ENCODE peak calls at places on chromosome 14, in seven cellular contexts. M is endothelial cell of umbilical vein, Y is stomach, B is psoas muscle, W is tibial artery, U is Caco-2, C is HCT116. R is an unnamed sample.

GRCh38 chr14:102484316-102484715 is 25.3 kb downstream of the ANKRD9 start:
- DNase-seq in W (no peak), Y (no peak), B (no peak), U (no peak), C (no peak), M (no peak), R (no peak)

GRCh38 chr14:91241848-91242247 is 2.7 kb downstream of the GPR68 start:
- DNase-seq in C (no peak), M (no peak), U (no peak), B (no peak), Y (no peak), W (no peak), R (no peak)

GRCh38 chr14:60655898-60656754 is 6.8 kb upstream of the SIX1 start:
- DNase-seq in B (no peak), Y (no peak), M (no peak), U (no peak), W (no peak), C (no peak), R (no peak)

GRCh38 chr14:103151270-103151933 is 28.1 kb downstream of the TNFAIP2 start:
- DNase-seq in W (no peak), Y (no peak), B (no peak), C (no peak), U (no peak), M (no peak), R (peak; percentile 12)

GRCh38 chr14:102945346-102946130 is 23.1 kb downstream of the AMN start:
- DNase-seq in C (no peak), Y (no peak), B (no peak), U (no peak), M (no peak), W (no peak), R (peak; percentile 66)

GRCh38 chr14:90940318-90940962 is 120.0 kb downstream of the RPS6KA5 start:
- DNase-seq in W (no peak), M (no peak), C (no peak), U (no peak), Y (no peak), B (no peak), R (no peak)

GRCh38 chr14:49919825-49920224 is 26.9 kb downstream of the ARF6 start:
- DNase-seq in U (peak; percentile 11), Y (no peak), B (no peak), C (no peak), M (no peak), W (no peak), R (no peak)

GRCh38 chr14:51094282-51094821 is 553 bp downstream of the TRIM9 start:
- DNase-seq in C (no peak), Y (no peak), B (peak; percentile 19), U (no peak), W (no peak), M (no peak), R (peak; percentile 30)

GRCh38 chr14:100905166-100905565 is 1.6 kb upstream of the RTL1 start:
- DNase-seq in W (no peak), Y (no peak), U (no peak), M (no peak), C (no peak), B (no peak), R (no peak)

GRCh38 chr14:59371762-59372161 is 93.4 kb downstream of the GPR135 start:
- DNase-seq in W (no peak), Y (no peak), C (no peak), U (no peak), M (no peak), B (no peak), R (no peak)

GRCh38 chr14:22837059-22837749 is 819 bp downstream of the MMP14 start:
- DNase-seq in B (no peak), W (peak; percentile 88), U (peak; percentile 69), M (peak; percentile 67), C (no peak), Y (peak; percentile 71), R (peak; percentile 81)

GRCh38 chr14:95796846-95797245 is 79.8 kb upstream of the TUNAR start:
- DNase-seq in M (no peak), C (no peak), U (no peak), B (no peak), W (no peak), Y (no peak), R (no peak)

GRCh38 chr14:89185919-89186849 is 230.8 kb downstream of the FOXN3 start:
- DNase-seq in U (peak; percentile 11), Y (no peak), C (peak; percentile 73), M (no peak), W (no peak), B (no peak), R (peak; percentile 85)

GRCh38 chr14:96130854-96131253 is 73.8 kb upstream of the BDKRB2 start:
- DNase-seq in Y (no peak), M (no peak), C (no peak), W (no peak), U (no peak), B (no peak), R (peak; percentile 69)

GRCh38 chr14:20327005-20327869 is 5.8 kb downstream of the CCNB1IP1 start:
- DNase-seq in C (peak; percentile 58), M (peak; percentile 75), U (peak; percentile 62), W (no peak), B (no peak), Y (no peak), R (peak; percentile 78)

GRCh38 chr14:42428996-42429395 is 822.3 kb downstream of the LRFN5 start:
- DNase-seq in M (no peak), B (no peak), C (no peak), U (no peak), W (no peak), Y (no peak), R (no peak)

GRCh38 chr14:89543420-89543790 is 126.4 kb upstream of the FOXN3 start:
- DNase-seq in U (no peak), C (no peak), W (no peak), B (no peak), Y (peak; percentile 32), M (no peak), R (no peak)

GRCh38 chr14:61258985-61259384 is 22.2 kb downstream of the TMEM30B start:
- DNase-seq in C (no peak), B (no peak), W (no peak), M (no peak), Y (no peak), U (no peak), R (peak; percentile 66)

GRCh38 chr14:23533652-23534435 is 17.7 kb downstream of the ZFHX2 start:
- DNase-seq in Y (no peak), M (no peak), B (no peak), U (no peak), W (no peak), C (no peak), R (no peak)

GRCh38 chr14:101225116-101225728 is 321.7 kb upstream of the RTL1 start:
- DNase-seq in U (no peak), W (no peak), Y (no peak), M (no peak), B (no peak), C (no peak), R (no peak)

GRCh38 chr14:61492474-61492873 is 171.1 kb downstream of the PRKCH start:
- DNase-seq in U (no peak), B (no peak), C (no peak), M (peak; percentile 17), Y (no peak), W (no peak), R (no peak)

GRCh38 chr14:31580234-31580633 is 19.0 kb downstream of the NUBPL start:
- DNase-seq in M (no peak), C (no peak), U (no peak), W (no peak), B (no peak), Y (no peak), R (no peak)

GRCh38 chr14:61525293-61526011 is 169.9 kb upstream of the HIF1A start:
- DNase-seq in U (no peak), B (peak; percentile 67), M (peak; percentile 88), C (peak; percentile 97), W (peak; percentile 92), Y (peak; percentile 58), R (peak; percentile 82)

GRCh38 chr14:60278350-60278749 is 29.3 kb downstream of the PPM1A start:
- DNase-seq in U (no peak), C (no peak), B (no peak), W (no peak), M (peak; percentile 26), Y (no peak), R (no peak)

DNA sequence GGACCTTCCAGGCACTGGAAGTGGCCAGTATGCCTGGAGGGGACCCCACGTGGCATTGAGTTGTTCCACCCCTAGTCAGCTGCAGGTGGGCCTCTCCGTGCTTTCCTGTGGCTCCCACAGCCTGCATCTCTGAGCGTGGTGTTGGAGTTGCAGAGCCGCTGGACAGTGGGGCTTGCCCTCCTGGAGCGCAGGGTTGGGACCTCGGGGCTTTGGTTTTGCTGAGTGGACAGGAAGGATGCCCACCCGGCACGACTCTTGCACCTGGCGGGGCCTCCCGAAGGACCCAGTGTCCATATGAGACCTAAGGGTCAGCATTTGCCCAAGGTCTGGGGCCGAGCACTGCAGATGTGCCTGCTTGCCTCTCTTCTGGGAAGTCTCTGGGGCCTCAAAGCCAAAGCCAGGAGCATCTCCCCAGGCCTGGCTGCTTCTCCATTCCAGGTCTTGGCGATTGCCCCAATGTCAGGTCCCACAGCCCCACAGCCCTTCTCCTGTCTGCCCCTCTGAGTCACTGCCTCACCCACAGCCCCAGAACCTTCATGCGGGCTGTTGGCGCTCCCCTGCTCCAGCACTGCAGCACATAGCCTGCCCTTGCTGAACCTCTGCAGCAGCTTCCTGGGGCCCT is 1.5 kb downstream of the PACS2 start:
- DNase-seq in B (no peak), M (no peak), W (peak; percentile 67), C (no peak), Y (no peak), U (no peak), R (peak; percentile 28)
- H3K4me1 ChIP-seq in B (peaks cover 24% of the 10 kb centered on the region), M (peaks cover 8% of the 10 kb centered on the region), W (no peaks in the 10 kb centered on the region), C (peaks cover 8% of the 10 kb centered on the region), Y (peaks cover 61% of the 10 kb centered on the region), U (no peaks in the 10 kb centered on the region), R (peaks cover 29% of the 10 kb centered on the region)

DNA sequence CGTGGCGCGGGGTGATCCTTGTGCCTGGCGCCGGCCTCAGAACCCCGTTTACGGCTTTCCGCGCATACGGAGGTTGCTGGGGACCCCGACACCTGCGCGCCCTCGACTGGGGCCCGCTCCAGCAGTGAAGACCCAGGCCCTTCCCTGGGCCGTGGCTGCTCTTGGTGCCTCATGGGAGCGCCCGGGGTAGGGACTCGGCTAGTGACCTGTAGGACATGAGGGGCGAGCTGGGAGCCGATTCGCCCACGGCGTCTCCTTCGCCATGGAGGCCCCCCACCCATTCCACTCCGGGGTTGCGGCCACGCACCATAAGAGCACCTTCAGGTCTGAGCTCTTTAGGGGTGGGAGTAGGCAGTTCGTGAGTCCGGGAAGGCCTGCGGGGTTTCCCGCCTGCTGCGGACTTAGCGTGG is 14.2 kb upstream of the PAX9 start:
- DNase-seq in U (no peak), B (no peak), C (no peak), M (no peak), W (no peak), Y (no peak), R (no peak)
- H3K27me3 ChIP-seq in U (no peaks in the 10 kb centered on the region), B (peaks cover 4% of the 10 kb centered on the region), C (no peaks in the 10 kb centered on the region), M (peaks cover 84% of the 10 kb centered on the region), W (peaks cover 3% of the 10 kb centered on the region), Y (peaks cover 96% of the 10 kb centered on the region), R (peaks cover 75% of the 10 kb centered on the region)

DNA sequence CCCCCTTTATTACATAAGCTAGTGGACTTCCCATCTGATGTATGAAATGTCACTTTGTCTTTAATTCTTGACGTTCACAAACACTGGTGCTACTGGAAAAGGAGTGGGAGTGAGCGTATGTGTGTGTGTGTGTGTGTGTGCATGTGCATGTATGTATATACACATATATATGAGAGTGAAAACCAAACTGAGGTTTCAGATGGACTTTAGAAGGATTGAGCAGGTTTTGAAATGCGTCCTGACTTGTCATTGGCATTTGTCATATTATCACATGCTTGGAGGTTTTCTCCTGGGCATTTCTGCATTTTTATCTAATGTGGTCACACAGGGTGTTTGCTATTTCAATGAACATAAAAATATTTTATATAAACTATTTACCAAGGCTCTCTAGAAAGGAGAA is 1085.9 kb downstream of the BCL11B start:
- DNase-seq in Y (no peak), W (no peak), B (no peak), M (no peak), U (no peak), C (no peak), R (no peak)
- H3K4me1 ChIP-seq in Y (no peaks in the 10 kb centered on the region), W (no peaks in the 10 kb centered on the region), B (no peaks in the 10 kb centered on the region), M (no peaks in the 10 kb centered on the region), U (no peaks in the 10 kb centered on the region), C (no peaks in the 10 kb centered on the region), R (no peaks in the 10 kb centered on the region)

GRCh38 chr14:36515105-36515593 is 4.9 kb downstream of the NKX2-1 start:
- DNase-seq in M (no peak), Y (no peak), B (no peak), C (no peak), W (no peak), U (no peak), R (no peak)
- H3K27me3 ChIP-seq in M (peaks cover 95% of the 10 kb centered on the region), Y (peaks cover 98% of the 10 kb centered on the region), B (no peaks in the 10 kb centered on the region), C (peaks cover 13% of the 10 kb centered on the region), W (peaks cover 2% of the 10 kb centered on the region), U (no peaks in the 10 kb centered on the region), R (peaks cover 87% of the 10 kb centered on the region)